ENCODE peak calls at places on chromosome 19, in nine cellular contexts. S, F, K, Y, W, B, Q, P and U are unnamed samples. For H3K36me3, the result is how much of the 10 kb centered on the place peaks cover.

GRCh38 chr19:35639321-35639639 is 2.3 kb upstream of the ETV2 start:
- DNase-seq in Q (no peak), B (no peak), W (no peak), K (no peak), Y (no peak), S (no peak), F (no peak), P (no peak), U (no peak)

GRCh38 chr19:34120846-34121639 is 51.3 kb upstream of the LSM14A start:
- DNase-seq in Y (peak), W (no peak), Q (peak), S (no peak), K (peak), F (no peak), P (peak), B (no peak), U (peak)

GRCh38 chr19:46634045-46634655 is 1.9 kb downstream of the GNG8 start:
- DNase-seq in W (peak), Q (peak), K (peak), S (peak), P (peak), B (peak), F (peak), Y (peak), U (peak)

GRCh38 chr19:2888739-2889224 is 11.9 kb upstream of the ZNF57 start:
- DNase-seq in P (peak), W (peak), S (peak), K (no peak), Q (peak), F (no peak), Y (peak), B (no peak), U (no peak)

GRCh38 chr19:57088125-57088524 is 31.7 kb upstream of the USP29 start:
- DNase-seq in S (no peak), K (no peak), W (no peak), Y (no peak), F (no peak), B (no peak), Q (no peak), P (no peak), U (no peak)

GRCh38 chr19:31258211-31259052 is 90.8 kb downstream of the TSHZ3 start:
- DNase-seq in P (no peak), B (no peak), Q (no peak), F (no peak), W (no peak), S (no peak), Y (no peak), K (no peak), U (no peak)

GRCh38 chr19:2330632-2331284 is 2.3 kb downstream of the SPPL2B start:
- DNase-seq in P (no peak), W (no peak), B (no peak), F (no peak), Q (no peak), Y (no peak), S (peak), K (no peak), U (no peak)

GRCh38 chr19:29643361-29643935 is 21.8 kb upstream of the PLEKHF1 start:
- DNase-seq in P (no peak), B (no peak), W (no peak), F (no peak), S (no peak), K (no peak), Q (no peak), Y (no peak), U (no peak)

GRCh38 chr19:54518844-54519243 is 16.2 kb downstream of the LAIR2 start:
- DNase-seq in K (no peak), F (no peak), S (no peak), Y (no peak), P (no peak), W (no peak), B (no peak), Q (no peak), U (no peak)

GRCh38 chr19:47344425-47344824 is 4.7 kb upstream of the DHX34 start:
- DNase-seq in Q (no peak), B (no peak), S (no peak), P (no peak), F (no peak), Y (no peak), W (no peak), K (no peak), U (no peak)

GRCh38 chr19:1750343-1751021 is 2.8 kb upstream of the ONECUT3 start:
- DNase-seq in F (no peak), K (no peak), B (no peak), P (no peak), S (no peak), W (no peak), Y (no peak), Q (no peak), U (no peak)

GRCh38 chr19:47377208-47377701 is 28.1 kb downstream of the DHX34 start:
- DNase-seq in P (no peak), Y (no peak), W (no peak), Q (no peak), K (no peak), S (peak), F (no peak), B (no peak), U (no peak)

GRCh38 chr19:10809693-10810285 is 26.2 kb downstream of the TMED1 start:
- DNase-seq in B (no peak), P (no peak), Y (no peak), Q (no peak), S (no peak), W (no peak), K (no peak), F (no peak), U (no peak)

GRCh38 chr19:3670258-3670795 is 29.9 kb downstream of the PIP5K1C start:
- DNase-seq in F (peak), Y (peak), P (no peak), K (no peak), B (no peak), S (peak), W (no peak), Q (peak), U (no peak)

GRCh38 chr19:30593358-30593757 is 221.2 kb downstream of the ZNF536 start:
- DNase-seq in B (no peak), W (no peak), F (no peak), Y (no peak), P (no peak), K (no peak), Q (no peak), S (no peak), U (no peak)

GRCh38 chr19:54448037-54448773 is 794 bp upstream of the LENG8 start:
- DNase-seq in B (peak), Q (peak), K (peak), P (no peak), F (no peak), Y (peak), W (no peak), S (peak), U (peak)

GRCh38 chr19:29781582-29782580 is 29.9 kb upstream of the CCNE1 start:
- DNase-seq in Y (no peak), W (no peak), Q (no peak), B (no peak), K (no peak), P (no peak), S (no peak), F (no peak), U (no peak)

GRCh38 chr19:30315159-30315558 is 57.0 kb upstream of the ZNF536 start:
- DNase-seq in K (no peak), Q (no peak), F (no peak), B (no peak), W (no peak), S (no peak), Y (no peak), P (no peak), U (no peak)

GRCh38 chr19:50205681-50206138 is 2.3 kb downstream of the MYH14 start:
- DNase-seq in W (no peak), Q (no peak), Y (no peak), S (no peak), P (no peak), F (no peak), B (peak), K (no peak), U (no peak)

GRCh38 chr19:36771275-36772231 is 1.1 kb downstream of the ZNF850 start:
- DNase-seq in F (no peak), Y (peak), Q (peak), B (peak), K (no peak), P (no peak), W (no peak), S (peak), U (peak)

GRCh38 chr19:6678690-6679109 is 8.7 kb upstream of the TNFSF14 start:
- DNase-seq in P (no peak), Y (peak), Q (peak), F (no peak), K (no peak), W (no peak), S (no peak), B (no peak), U (no peak)

GRCh38 chr19:10431254-10431942 is 11.1 kb downstream of the PDE4A start:
- DNase-seq in B (peak), S (peak), Q (peak), Y (peak), F (no peak), K (peak), W (no peak), P (peak), U (no peak)

GRCh38 chr19:58560921-58561320 is 2.5 kb upstream of the UBE2M start:
- DNase-seq in S (no peak), K (no peak), Q (no peak), W (no peak), B (no peak), P (no peak), F (no peak), Y (no peak), U (no peak)
- H3K4me3 ChIP-seq in S (no peak), K (no peak), Q (no peak), W (no peak), B (no peak), P (no peak), F (no peak), Y (no peak), U (no peak)

DNA sequence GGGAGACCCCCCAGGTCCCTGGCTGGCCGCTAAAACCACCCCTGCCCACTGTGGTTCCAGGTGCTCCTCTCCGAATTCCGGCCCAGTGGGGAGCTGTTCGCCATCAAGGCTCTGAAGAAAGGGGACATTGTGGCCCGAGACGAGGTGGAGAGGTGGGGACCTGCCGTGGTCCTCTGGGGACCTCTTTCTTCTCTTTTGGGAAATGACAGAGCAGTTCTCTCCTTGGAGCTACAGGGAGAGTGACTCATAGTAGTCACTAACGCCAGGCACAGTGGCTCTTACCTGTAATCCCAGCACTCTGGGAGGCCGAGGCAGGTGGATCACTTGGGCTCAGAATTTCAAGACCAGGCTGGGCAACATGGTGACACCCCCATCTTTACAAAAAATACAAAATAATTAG is 7.3 kb downstream of the PTGER1 start:
- DNase-seq in B (no peak), P (no peak), K (no peak), W (no peak), S (no peak), F (no peak), Y (no peak), Q (no peak), U (no peak)
- H3K36me3 ChIP-seq in B (half or more), P (under half), K (half or more), W (under half), S (under half), F (half or more), Y (under half), Q (under half), U (half or more)

DNA sequence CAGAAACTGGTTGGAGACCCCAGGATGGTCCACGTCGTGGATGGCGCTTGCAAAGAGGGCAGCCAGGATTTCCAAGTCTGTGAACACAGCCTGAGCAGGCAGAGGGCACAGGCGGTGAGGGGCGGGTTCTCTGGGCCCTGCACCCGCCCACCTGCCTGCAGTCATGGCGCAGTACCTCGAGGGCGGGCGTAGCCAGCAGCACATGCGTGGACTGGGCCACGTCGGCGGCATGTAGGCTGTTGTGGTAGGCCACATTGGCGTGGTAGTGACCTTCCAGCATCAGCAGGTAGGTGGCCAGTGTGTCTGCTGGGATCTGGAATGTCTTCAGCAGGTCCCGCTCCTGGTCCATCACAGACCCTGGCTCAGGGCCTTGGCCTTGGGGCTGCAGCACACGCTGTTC is 8.1 kb downstream of the PDE4C start:
- DNase-seq in F (no peak), K (no peak), B (no peak), P (no peak), S (no peak), Q (no peak), W (no peak), Y (no peak), U (no peak)
- H3K4me3 ChIP-seq in F (no peak), K (no peak), B (no peak), P (no peak), S (no peak), Q (no peak), W (no peak), Y (no peak), U (no peak)

DNA sequence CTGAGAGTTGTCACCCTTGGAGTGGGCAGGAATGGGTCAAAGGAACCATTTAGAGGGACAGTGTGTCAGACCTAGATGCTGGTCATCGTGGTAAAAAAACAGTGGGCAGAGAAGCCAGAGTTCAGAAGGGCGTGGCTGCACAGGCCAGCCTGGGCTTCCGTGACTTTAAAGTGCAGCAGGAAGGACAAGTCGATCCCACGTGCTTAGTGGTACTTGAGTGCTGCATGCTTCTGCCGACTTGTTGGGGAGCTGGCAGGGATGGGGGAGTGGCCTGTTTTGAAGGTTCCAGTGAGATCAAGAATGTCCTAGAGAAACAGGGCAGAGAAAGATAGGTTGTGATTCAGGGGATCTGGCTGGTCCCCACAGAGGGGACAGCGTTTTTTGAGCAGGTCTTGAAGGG is 17.0 kb downstream of the LYL1 start:
- DNase-seq in F (no peak), W (no peak), Q (no peak), P (no peak), K (no peak), S (no peak), B (peak), Y (no peak), U (no peak)
- H3K36me3 ChIP-seq in F (under half), W (under half), Q (under half), P (under half), K (under half), S (under half), B (under half), Y (under half), U (under half)

GRCh38 chr19:39246951-39247669 is 1.5 kb downstream of the IFNL4 start:
- DNase-seq in W (no peak), P (no peak), B (no peak), Y (peak), K (no peak), S (peak), Q (peak), F (no peak), U (peak)
- H3K4me3 ChIP-seq in W (no peak), P (no peak), B (no peak), Y (no peak), K (peak), S (peak), Q (no peak), F (peak), U (no peak)

GRCh38 chr19:7998081-7998480 is 7.4 kb downstream of the ELAVL1 start:
- DNase-seq in S (no peak), F (no peak), P (no peak), B (no peak), W (no peak), Y (peak), K (no peak), Q (peak), U (no peak)
- H3K36me3 ChIP-seq in S (under half), F (under half), P (under half), B (under half), W (under half), Y (under half), K (under half), Q (under half), U (under half)